ENCODE peak calls at places on chromosomes 11 and 22, in four cellular contexts. One of them, this sample, is unnamed. For H3K27me3, the result is how much of the 10 kb centered on the place peaks cover.

GRCh38 chr11:79592441-79593223 is 151.8 kb upstream of the TENM4 start:
- DNase-seq in pancreas: no peak
- DNase-seq in brain microvascular endothelial cell: no peak
- DNase-seq in uterus: no peak
- DNase-seq in this sample: no peak

GRCh38 chr11:118152552-118153471 is at the start of gene SCN4B:
- DNase-seq in pancreas: peak
- DNase-seq in brain microvascular endothelial cell: peak
- DNase-seq in uterus: peak
- DNase-seq in this sample: peak

GRCh38 chr11:132028380-132029240 is 658.2 kb downstream of the NTM start:
- DNase-seq in uterus: peak
- DNase-seq in pancreas: no peak
- DNase-seq in brain microvascular endothelial cell: no peak
- DNase-seq in this sample: no peak

GRCh38 chr11:63710476-63711217 is 29.3 kb downstream of the RTN3 start:
- DNase-seq in pancreas: no peak
- DNase-seq in uterus: peak
- DNase-seq in brain microvascular endothelial cell: peak
- DNase-seq in this sample: no peak

GRCh38 chr11:76768091-76769047 is 14.8 kb upstream of the TSKU start:
- DNase-seq in brain microvascular endothelial cell: no peak
- DNase-seq in pancreas: peak
- DNase-seq in uterus: peak
- DNase-seq in this sample: peak

GRCh38 chr11:26719289-26719688 is 2.6 kb downstream of the SLC5A12 start:
- DNase-seq in brain microvascular endothelial cell: no peak
- DNase-seq in uterus: no peak
- DNase-seq in pancreas: no peak
- DNase-seq in this sample: no peak

GRCh38 chr11:22666700-22667439 is 459 bp downstream of the GAS2 start:
- DNase-seq in uterus: no peak
- DNase-seq in brain microvascular endothelial cell: peak
- DNase-seq in pancreas: peak
- DNase-seq in this sample: peak

GRCh38 chr22:44685384-44686056 is 16.5 kb upstream of the PRR5 start:
- DNase-seq in brain microvascular endothelial cell: peak
- DNase-seq in pancreas: no peak
- DNase-seq in uterus: peak
- DNase-seq in this sample: peak

GRCh38 chr11:78427615-78428272 is 10.1 kb upstream of the GAB2 start:
- DNase-seq in pancreas: no peak
- DNase-seq in brain microvascular endothelial cell: no peak
- DNase-seq in uterus: no peak
- DNase-seq in this sample: no peak

GRCh38 chr11:87445002-87445401 is 407.3 kb downstream of the TMEM135 start:
- DNase-seq in brain microvascular endothelial cell: peak
- DNase-seq in uterus: no peak
- DNase-seq in pancreas: no peak
- DNase-seq in this sample: no peak

GRCh38 chr22:38452373-38453064 is 2.5 kb downstream of the KCNJ4 start:
- DNase-seq in uterus: peak
- DNase-seq in brain microvascular endothelial cell: no peak
- DNase-seq in pancreas: no peak
- DNase-seq in this sample: no peak

GRCh38 chr22:49086181-49086580 is 741.5 kb downstream of the BRD1 start:
- DNase-seq in pancreas: no peak
- DNase-seq in brain microvascular endothelial cell: no peak
- DNase-seq in uterus: no peak
- DNase-seq in this sample: no peak

GRCh38 chr11:11640152-11640551 is 18.3 kb upstream of the GALNT18 start:
- DNase-seq in uterus: no peak
- DNase-seq in brain microvascular endothelial cell: no peak
- DNase-seq in pancreas: no peak
- DNase-seq in this sample: no peak

GRCh38 chr22:31223786-31224191 is 11.7 kb downstream of the LIMK2 start:
- DNase-seq in brain microvascular endothelial cell: no peak
- DNase-seq in pancreas: no peak
- DNase-seq in uterus: no peak
- DNase-seq in this sample: peak

GRCh38 chr11:16923987-16924386 is 90.2 kb downstream of the PLEKHA7 start:
- DNase-seq in uterus: no peak
- DNase-seq in pancreas: no peak
- DNase-seq in brain microvascular endothelial cell: no peak
- DNase-seq in this sample: no peak

GRCh38 chr11:102583437-102583836 is 41.7 kb downstream of the MMP20 start:
- DNase-seq in uterus: no peak
- DNase-seq in brain microvascular endothelial cell: no peak
- DNase-seq in pancreas: no peak
- DNase-seq in this sample: no peak
- H3K27me3 ChIP-seq in uterus: under half
- H3K27me3 ChIP-seq in brain microvascular endothelial cell: under half
- H3K27me3 ChIP-seq in pancreas: under half
- H3K27me3 ChIP-seq in this sample: under half

GRCh38 chr11:61507962-61508824 is at the start of gene LRRC10B:
- DNase-seq in brain microvascular endothelial cell: no peak
- DNase-seq in uterus: peak
- DNase-seq in pancreas: no peak
- DNase-seq in this sample: no peak
- H3K27me3 ChIP-seq in brain microvascular endothelial cell: half or more
- H3K27me3 ChIP-seq in uterus: under half
- H3K27me3 ChIP-seq in pancreas: under half
- H3K27me3 ChIP-seq in this sample: half or more

DNA sequence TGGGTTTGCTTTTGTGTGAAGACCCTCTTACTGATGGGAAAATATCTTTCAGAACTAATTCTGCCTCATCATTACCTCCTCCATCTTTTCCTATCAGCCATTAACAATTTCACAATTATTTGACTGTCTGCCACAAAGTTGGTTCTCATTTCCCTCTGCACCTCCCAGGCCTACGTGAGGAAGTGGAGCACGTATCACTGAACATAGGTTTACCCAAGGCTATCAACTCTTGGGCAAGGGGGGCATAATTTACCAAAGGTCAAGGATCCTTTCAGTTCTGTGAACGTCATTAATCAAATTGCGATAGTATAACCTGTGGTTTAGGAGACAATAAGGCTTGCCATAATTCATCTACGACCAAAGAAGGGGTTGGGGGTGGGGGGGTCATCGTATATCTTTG is 60.0 kb downstream of the LIF start:
- DNase-seq in brain microvascular endothelial cell: no peak
- DNase-seq in pancreas: no peak
- DNase-seq in uterus: no peak
- DNase-seq in this sample: no peak
- H3K27me3 ChIP-seq in brain microvascular endothelial cell: under half
- H3K27me3 ChIP-seq in pancreas: under half
- H3K27me3 ChIP-seq in uterus: under half
- H3K27me3 ChIP-seq in this sample: under half

DNA sequence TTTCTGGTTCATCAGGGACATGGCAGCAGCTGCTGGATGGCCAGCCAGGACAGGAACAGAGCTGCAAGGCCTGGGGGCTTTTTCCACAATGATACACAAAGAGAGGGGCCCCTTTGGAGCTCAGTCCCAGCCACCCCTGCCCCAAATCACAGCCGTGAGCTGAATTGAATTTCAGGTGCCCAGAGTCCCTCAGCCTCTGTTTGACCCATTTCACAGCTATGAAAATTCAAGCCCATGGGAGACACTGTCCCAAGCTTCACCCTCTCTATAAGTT is 24.5 kb downstream of the IGLL5 start:
- DNase-seq in uterus: no peak
- DNase-seq in brain microvascular endothelial cell: no peak
- DNase-seq in pancreas: no peak
- DNase-seq in this sample: no peak
- H3K27me3 ChIP-seq in uterus: under half
- H3K27me3 ChIP-seq in brain microvascular endothelial cell: under half
- H3K27me3 ChIP-seq in pancreas: under half
- H3K27me3 ChIP-seq in this sample: under half

DNA sequence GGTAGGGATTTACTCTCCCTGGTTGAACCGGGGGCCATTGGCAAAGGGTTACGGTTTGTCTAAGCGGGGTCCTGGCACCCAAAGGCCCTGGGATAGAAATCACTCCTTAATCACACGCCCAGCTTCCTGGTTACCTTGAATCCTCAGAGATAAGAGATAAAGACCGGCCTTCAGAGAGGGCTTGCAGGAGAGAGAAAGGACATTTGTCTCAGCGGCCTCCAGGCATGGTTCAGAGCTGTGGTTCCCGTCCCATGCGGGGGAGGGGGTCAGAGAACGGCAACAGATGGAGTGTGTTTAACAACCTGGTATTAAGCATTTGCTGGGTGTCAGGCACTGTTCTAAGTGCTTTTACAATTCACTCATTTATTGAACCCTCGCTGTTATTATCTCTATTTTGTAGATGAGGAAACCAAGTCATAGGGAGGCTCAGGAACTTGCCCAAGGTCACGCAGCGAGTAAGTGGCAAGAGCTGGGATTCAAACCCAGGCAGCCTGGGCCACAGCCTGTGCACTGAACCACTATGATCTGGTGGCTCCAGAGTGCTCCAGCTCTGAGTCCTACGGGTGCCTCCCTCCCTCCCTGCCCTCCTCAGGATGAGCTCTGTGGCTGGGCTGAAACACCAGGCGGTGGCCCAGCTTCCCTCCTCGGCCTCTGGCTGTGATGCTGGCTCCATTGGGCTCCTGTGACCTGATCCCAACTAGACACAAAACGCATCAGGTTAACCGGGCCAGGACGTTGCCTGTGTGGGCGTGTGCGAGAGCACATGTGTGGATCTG is 18.6 kb downstream of the LRRC10B start:
- DNase-seq in brain microvascular endothelial cell: no peak
- DNase-seq in uterus: no peak
- DNase-seq in pancreas: no peak
- DNase-seq in this sample: no peak
- H3K27me3 ChIP-seq in brain microvascular endothelial cell: under half
- H3K27me3 ChIP-seq in uterus: under half
- H3K27me3 ChIP-seq in pancreas: under half
- H3K27me3 ChIP-seq in this sample: under half

DNA sequence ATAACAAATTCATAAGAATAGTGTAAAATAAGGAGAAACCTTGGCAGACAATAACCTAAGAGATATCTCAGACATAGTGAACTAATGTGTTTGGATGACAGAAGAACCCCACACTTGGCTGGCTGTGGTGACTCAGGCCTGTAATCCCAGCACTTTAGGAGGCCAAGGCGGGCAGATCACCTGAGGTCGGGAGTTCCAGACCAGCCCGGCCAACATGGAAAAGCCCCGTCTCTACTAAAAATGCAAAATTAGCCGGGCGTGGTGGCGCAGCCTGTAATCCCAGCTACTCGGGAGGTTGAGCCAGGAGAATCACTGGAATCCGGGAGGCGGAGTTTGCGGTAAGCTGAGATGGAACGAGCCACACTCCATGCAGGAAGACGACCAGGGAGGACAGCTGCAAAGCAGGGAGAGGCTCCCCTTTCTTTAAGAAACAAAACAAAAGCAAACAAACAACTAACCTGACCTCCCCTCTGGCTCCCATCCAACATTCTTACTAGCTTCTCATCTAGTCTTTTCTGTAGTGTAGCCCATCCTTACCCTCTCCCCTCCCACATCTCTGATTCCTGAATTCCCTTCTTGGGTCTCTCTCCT is 84.2 kb downstream of the ZNF280B start:
- DNase-seq in brain microvascular endothelial cell: no peak
- DNase-seq in uterus: no peak
- DNase-seq in pancreas: no peak
- DNase-seq in this sample: no peak
- H3K27me3 ChIP-seq in brain microvascular endothelial cell: under half
- H3K27me3 ChIP-seq in uterus: under half
- H3K27me3 ChIP-seq in pancreas: under half
- H3K27me3 ChIP-seq in this sample: under half

This sample was measured in gastrocnemius medialis.